ENCODE peak calls at places on chromosome 6, in eight cellular contexts. H, S, A, O, G, P, E and K are unnamed samples.

GRCh38 chr6:106916891-106917290 is 57.6 kb downstream of the CD24 start:
- DNase-seq in H (no peak), O (no peak), E (no peak), A (no peak), G (no peak), P (no peak), S (no peak), K (no peak)

GRCh38 chr6:118968416-118968815 is 33.5 kb upstream of the MCM9 start:
- DNase-seq in S (no peak), H (peak), E (no peak), A (no peak), P (peak), O (peak), G (peak), K (no peak)

GRCh38 chr6:88785478-88785877 is 177.9 kb downstream of the RNGTT start:
- DNase-seq in E (no peak), O (no peak), S (no peak), G (no peak), H (no peak), P (no peak), A (no peak), K (no peak)

GRCh38 chr6:53811082-53811481 is 16.3 kb downstream of the LRRC1 start:
- DNase-seq in O (no peak), P (peak), H (no peak), S (peak), G (no peak), A (no peak), E (no peak), K (peak)

GRCh38 chr6:92541457-92542060 is 877.8 kb downstream of the EPHA7 start:
- DNase-seq in S (no peak), G (no peak), P (no peak), E (no peak), H (no peak), O (no peak), A (no peak), K (no peak)

GRCh38 chr6:10720229-10720959 is 2.5 kb upstream of the TMEM14C start:
- DNase-seq in S (peak), E (no peak), O (peak), G (no peak), H (peak), A (no peak), P (peak), K (no peak)

GRCh38 chr6:17872908-17873307 is 114.5 kb downstream of the KIF13A start:
- DNase-seq in H (no peak), S (no peak), P (no peak), O (no peak), A (no peak), E (no peak), G (no peak), K (no peak)

GRCh38 chr6:44058617-44059358 is 68.5 kb downstream of the MRPL14 start:
- DNase-seq in H (peak), G (peak), S (no peak), P (peak), E (peak), O (peak), A (peak), K (peak)

GRCh38 chr6:12849420-12850200 is 133.0 kb downstream of the PHACTR1 start:
- DNase-seq in E (no peak), O (no peak), G (no peak), A (no peak), P (peak), H (no peak), S (no peak), K (no peak)

GRCh38 chr6:132768051-132768517 is 10.4 kb upstream of the VNN2 start:
- DNase-seq in G (no peak), H (peak), O (peak), P (peak), S (peak), E (peak), A (no peak), K (no peak)

GRCh38 chr6:113564401-113565161 is 292.6 kb upstream of the MARCKS start:
- DNase-seq in G (peak), P (peak), S (peak), A (peak), E (no peak), O (peak), H (peak), K (peak)

GRCh38 chr6:36752187-36752885 is 54.7 kb downstream of the RAB44 start:
- DNase-seq in O (no peak), E (no peak), A (no peak), P (no peak), H (peak), G (no peak), S (peak), K (no peak)

GRCh38 chr6:91273729-91274128 is 686.9 kb upstream of the MAP3K7 start:
- DNase-seq in H (no peak), E (no peak), P (no peak), A (no peak), S (no peak), G (no peak), O (peak), K (no peak)

GRCh38 chr6:168192195-168192900 is 113.3 kb upstream of the FRMD1 start:
- DNase-seq in S (peak), G (no peak), P (no peak), O (no peak), A (no peak), E (no peak), H (no peak), K (peak)

GRCh38 chr6:46719099-46719498 is 16.1 kb downstream of the PLA2G7 start:
- DNase-seq in H (no peak), E (no peak), S (no peak), O (no peak), P (peak), A (no peak), G (peak), K (no peak)

GRCh38 chr6:16450821-16451220 is 212.4 kb downstream of the GMPR start:
- DNase-seq in P (peak), E (no peak), G (no peak), O (no peak), H (no peak), A (no peak), S (no peak), K (no peak)

GRCh38 chr6:56335733-56336132 is 88.4 kb upstream of the COL21A1 start:
- DNase-seq in P (peak), G (peak), E (peak), S (no peak), H (peak), O (no peak), A (peak), K (no peak)
- H3K4me3 ChIP-seq in P (no peak), G (no peak), E (no peak), S (no peak), H (no peak), O (no peak), A (no peak), K (no peak)

DNA sequence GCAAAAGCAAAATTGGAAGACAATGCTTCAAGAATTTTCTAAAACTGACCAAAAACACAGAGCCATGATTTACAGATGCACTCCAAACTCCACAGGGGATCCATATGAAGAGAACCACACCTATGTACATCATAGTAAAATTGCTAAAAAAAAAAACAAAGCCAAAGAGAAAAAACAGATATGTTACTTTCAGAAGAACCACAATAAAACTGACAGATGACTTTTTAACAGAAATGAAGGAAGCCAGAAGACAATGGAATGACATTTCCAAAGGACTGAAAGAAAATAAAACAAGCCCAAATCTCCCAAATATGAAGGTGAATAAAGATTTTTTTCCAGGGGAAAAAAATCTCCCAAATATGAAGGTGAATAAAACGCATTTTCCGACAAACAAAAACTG is 17.5 kb downstream of the TRERF1 start:
- DNase-seq in H (no peak), E (no peak), G (no peak), A (no peak), O (no peak), P (peak), S (no peak), K (no peak)
- H3K4me3 ChIP-seq in H (no peak), E (no peak), G (no peak), A (no peak), O (no peak), P (no peak), S (no peak), K (no peak)

GRCh38 chr6:131124341-131125071 is 10.8 kb upstream of the AKAP7 start:
- DNase-seq in G (no peak), H (no peak), P (no peak), S (no peak), A (no peak), E (no peak), O (no peak), K (no peak)
- H3K4me3 ChIP-seq in G (no peak), H (no peak), P (no peak), S (no peak), A (no peak), E (no peak), O (no peak), K (no peak)

GRCh38 chr6:129709451-129709908 is 497 bp downstream of the ARHGAP18 start:
- DNase-seq in P (peak), H (peak), E (no peak), S (no peak), O (peak), G (peak), A (no peak), K (no peak)
- H3K4me3 ChIP-seq in P (peak), H (peak), E (peak), S (peak), O (peak), G (peak), A (peak), K (peak)

DNA sequence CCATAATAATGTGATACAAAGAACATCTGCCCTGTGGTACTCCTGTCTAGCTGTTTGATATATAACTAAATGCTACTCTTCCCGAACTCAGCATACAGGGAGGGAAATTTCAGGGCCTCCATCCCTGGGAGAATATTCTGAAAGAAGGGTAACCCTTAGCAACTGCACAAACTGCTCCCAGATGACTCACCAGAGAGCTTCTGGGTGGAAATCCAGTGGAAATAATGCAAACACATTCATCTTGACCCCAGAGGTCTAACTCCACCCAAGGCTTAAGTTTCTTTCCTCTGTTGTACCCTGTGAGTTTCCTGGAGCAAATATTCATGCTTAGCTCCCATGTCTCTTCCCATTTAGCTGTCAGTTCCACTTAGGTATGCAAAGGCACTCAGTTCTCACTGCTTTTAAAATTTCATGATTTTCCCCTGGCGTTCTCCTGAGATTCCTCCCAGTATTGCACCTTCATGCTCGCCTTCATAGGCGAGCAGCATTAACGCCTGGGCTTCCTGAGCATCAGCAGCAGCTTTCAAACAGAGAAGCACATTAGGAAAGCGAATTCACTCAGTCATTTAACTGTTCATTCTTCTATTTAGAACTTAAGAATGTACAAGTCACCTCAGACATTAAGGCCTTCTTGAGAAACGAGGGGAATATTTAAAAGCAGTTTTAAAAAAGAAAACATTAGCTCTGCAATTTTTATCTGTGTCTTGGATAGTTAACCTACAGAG is 43.8 kb upstream of the LAMA4 start:
- DNase-seq in H (peak), A (peak), E (peak), S (no peak), P (peak), G (peak), O (peak), K (no peak)
- H3K4me3 ChIP-seq in H (no peak), A (no peak), E (peak), S (no peak), P (peak), G (no peak), O (no peak), K (no peak)

GRCh38 chr6:149905371-149905910 is 7.5 kb upstream of the RAET1E start:
- DNase-seq in S (no peak), A (no peak), E (no peak), G (no peak), H (no peak), O (no peak), P (no peak), K (no peak)

GRCh38 chr6:149905911-149906371 is 8.0 kb upstream of the RAET1E start:
- DNase-seq in E (no peak), P (no peak), A (no peak), H (no peak), S (no peak), O (no peak), G (no peak), K (peak)

GRCh38 chr6:149906405-149906804 is 8.5 kb upstream of the RAET1E start:
- DNase-seq in S (no peak), P (no peak), A (no peak), E (no peak), G (no peak), H (no peak), O (no peak), K (peak)

GRCh38 chr6:149904661-149905370 is 6.9 kb upstream of the RAET1E start:
- DNase-seq in G (no peak), O (no peak), A (no peak), E (no peak), P (no peak), H (no peak), S (no peak), K (no peak)

DNA sequence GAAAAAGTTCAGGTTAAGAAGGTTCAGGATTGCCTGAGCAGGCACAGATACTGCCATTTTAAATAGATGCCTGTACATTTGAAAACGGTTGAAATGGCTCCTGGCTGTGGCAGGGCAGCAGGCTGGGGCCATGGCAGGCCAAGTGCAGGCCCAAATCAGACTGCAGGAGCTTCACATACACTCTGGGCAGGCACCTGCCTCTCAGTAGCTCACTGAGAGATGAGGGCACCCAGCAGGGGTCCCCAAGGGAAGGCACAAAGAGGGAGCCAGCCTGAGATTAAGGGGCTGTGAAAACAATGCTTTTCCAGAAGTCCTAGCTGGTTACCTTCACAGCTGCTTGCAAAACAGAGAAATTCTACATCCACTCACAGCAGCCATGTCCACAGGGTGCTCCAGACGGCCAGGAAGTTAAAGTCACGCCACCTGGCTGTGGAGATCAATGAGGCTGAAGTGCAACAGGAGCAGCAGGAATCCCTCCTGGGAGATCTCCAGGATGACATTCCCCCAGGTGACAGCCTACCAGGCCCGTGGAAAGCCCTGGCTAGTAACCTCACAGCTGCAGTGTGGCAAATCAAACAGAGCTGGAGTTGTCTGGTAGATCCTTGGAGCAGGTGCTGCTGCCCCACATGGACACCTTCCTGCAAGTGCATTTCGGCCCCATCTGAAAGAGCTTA is 6.2 kb upstream of the RAET1E start:
- DNase-seq in H (no peak), S (no peak), O (no peak), G (no peak), A (no peak), E (no peak), P (no peak), K (no peak)
- H3K4me3 ChIP-seq in H (no peak), S (no peak), O (no peak), G (no peak), A (no peak), E (no peak), P (no peak), K (no peak)

GRCh38 chr6:144582939-144583613 is 297.9 kb downstream of the UTRN start:
- DNase-seq in S (peak), O (peak), G (no peak), E (no peak), P (peak), A (no peak), H (no peak), K (no peak)
- H3K4me3 ChIP-seq in S (peak), O (no peak), G (peak), E (no peak), P (peak), A (peak), H (no peak), K (no peak)

GRCh38 chr6:144149558-144149893 is 791 bp upstream of the STX11 start:
- DNase-seq in G (no peak), E (no peak), A (no peak), O (no peak), S (no peak), P (no peak), H (no peak), K (no peak)
- H3K4me3 ChIP-seq in G (peak), E (peak), A (peak), O (peak), S (peak), P (peak), H (peak), K (peak)

DNA sequence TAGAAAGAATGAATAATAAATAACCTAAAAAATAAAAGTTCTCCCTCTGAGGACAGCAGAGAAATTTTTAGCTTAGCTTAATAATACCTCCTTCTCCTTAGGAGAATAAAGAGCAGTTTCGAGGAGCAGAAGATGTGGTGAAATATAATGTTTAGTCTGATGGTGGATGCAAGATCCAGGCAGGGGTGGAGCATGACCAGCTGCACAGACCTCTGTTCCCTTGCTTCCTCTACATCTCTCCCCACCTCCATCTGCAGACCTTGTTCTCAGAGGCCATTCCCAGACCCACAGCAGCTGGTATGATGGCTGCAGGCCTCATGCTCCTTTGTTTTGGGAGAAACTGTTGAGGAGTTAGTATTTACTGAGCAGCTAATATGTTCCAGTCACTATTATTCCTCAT is 1.5 kb downstream of the BTN3A2 start:
- DNase-seq in S (no peak), P (no peak), E (no peak), A (no peak), G (no peak), O (no peak), H (no peak), K (no peak)
- H3K4me3 ChIP-seq in S (peak), P (peak), E (no peak), A (no peak), G (no peak), O (peak), H (no peak), K (no peak)

GRCh38 chr6:34600101-34600500 is 44.0 kb upstream of the SPDEF start:
- DNase-seq in E (no peak), O (no peak), P (no peak), A (no peak), H (no peak), S (no peak), G (no peak), K (peak)

GRCh38 chr6:34602318-34603111 is 46.4 kb upstream of the SPDEF start:
- DNase-seq in S (no peak), G (no peak), H (no peak), O (no peak), A (no peak), P (no peak), E (peak), K (peak)

GRCh38 chr6:34600796-34601195 is 44.7 kb upstream of the SPDEF start:
- DNase-seq in G (no peak), H (no peak), P (no peak), O (no peak), S (no peak), E (no peak), A (no peak), K (no peak)

GRCh38 chr6:34598725-34599124 is 42.6 kb upstream of the SPDEF start:
- DNase-seq in S (no peak), E (no peak), G (no peak), H (no peak), A (no peak), P (no peak), O (no peak), K (no peak)

DNA sequence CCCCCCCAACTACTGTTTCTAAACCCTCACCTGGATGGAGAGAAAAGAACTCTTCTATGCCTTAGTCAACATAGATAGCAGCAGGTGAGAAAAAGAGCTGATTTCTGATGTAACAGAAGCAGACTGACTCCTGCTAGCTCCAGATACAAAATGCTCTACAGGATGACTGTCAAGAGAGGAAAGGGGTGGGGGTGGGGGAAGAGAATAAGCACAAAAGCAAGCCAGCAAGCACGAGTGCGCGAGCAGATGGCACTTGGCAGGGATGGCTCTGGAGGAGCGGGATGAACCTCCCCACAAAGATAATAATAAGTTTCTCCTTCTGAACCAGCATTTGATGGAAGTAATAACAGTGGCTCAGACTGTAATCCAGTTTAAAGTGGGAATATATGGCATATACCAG is 45.6 kb upstream of the SPDEF start:
- DNase-seq in P (no peak), A (no peak), E (no peak), H (no peak), O (no peak), G (no peak), S (no peak), K (no peak)
- H3K4me3 ChIP-seq in P (no peak), A (no peak), E (no peak), H (no peak), O (no peak), G (no peak), S (no peak), K (no peak)